ENCODE peak calls at places on chromosomes 2 and 18, in seven cellular contexts. One of them, this sample, is unnamed.

GRCh38 chr18:44819944-44820510 is 139.3 kb downstream of the SETBP1 start:
- DNase-seq in adrenal gland: no peak
- DNase-seq in gastrocnemius medialis: peak; percentile 97
- DNase-seq in colonic mucosa: no peak
- DNase-seq in PC-3: no peak
- DNase-seq in heart right ventricle: peak; percentile 55
- DNase-seq in psoas muscle: peak; percentile 95
- DNase-seq in this sample: no peak

GRCh38 chr2:237798236-237799059 is at the start of gene RBM44:
- DNase-seq in adrenal gland: no peak
- DNase-seq in gastrocnemius medialis: no peak
- DNase-seq in colonic mucosa: no peak
- DNase-seq in PC-3: no peak
- DNase-seq in heart right ventricle: no peak
- DNase-seq in psoas muscle: no peak
- DNase-seq in this sample: peak; percentile 80

GRCh38 chr2:187873132-187873531 is 318.9 kb upstream of the TFPI start:
- DNase-seq in adrenal gland: no peak
- DNase-seq in gastrocnemius medialis: no peak
- DNase-seq in colonic mucosa: no peak
- DNase-seq in PC-3: no peak
- DNase-seq in heart right ventricle: no peak
- DNase-seq in psoas muscle: no peak
- DNase-seq in this sample: no peak

GRCh38 chr18:12246849-12247808 is 7.0 kb upstream of the CIDEA start:
- DNase-seq in adrenal gland: no peak
- DNase-seq in gastrocnemius medialis: no peak
- DNase-seq in colonic mucosa: no peak
- DNase-seq in PC-3: no peak
- DNase-seq in heart right ventricle: no peak
- DNase-seq in psoas muscle: peak; percentile 26
- DNase-seq in this sample: no peak

GRCh38 chr18:40006553-40007073 is 1948.4 kb upstream of the PIK3C3 start:
- DNase-seq in adrenal gland: no peak
- DNase-seq in gastrocnemius medialis: no peak
- DNase-seq in colonic mucosa: no peak
- DNase-seq in PC-3: no peak
- DNase-seq in heart right ventricle: no peak
- DNase-seq in psoas muscle: no peak
- DNase-seq in this sample: no peak

GRCh38 chr2:220241423-220241822 is 614.0 kb downstream of the SLC4A3 start:
- DNase-seq in adrenal gland: no peak
- DNase-seq in gastrocnemius medialis: no peak
- DNase-seq in colonic mucosa: no peak
- DNase-seq in PC-3: no peak
- DNase-seq in heart right ventricle: no peak
- DNase-seq in psoas muscle: no peak
- DNase-seq in this sample: no peak

GRCh38 chr2:240635998-240636547 is 10.8 kb downstream of the GPR35 start:
- DNase-seq in adrenal gland: no peak
- DNase-seq in gastrocnemius medialis: no peak
- DNase-seq in colonic mucosa: no peak
- DNase-seq in PC-3: no peak
- DNase-seq in heart right ventricle: no peak
- DNase-seq in psoas muscle: peak; percentile 13
- DNase-seq in this sample: no peak

GRCh38 chr2:168632733-168633132 is 169.7 kb upstream of the NOSTRIN start:
- DNase-seq in adrenal gland: no peak
- DNase-seq in gastrocnemius medialis: no peak
- DNase-seq in colonic mucosa: no peak
- DNase-seq in PC-3: no peak
- DNase-seq in heart right ventricle: no peak
- DNase-seq in psoas muscle: no peak
- DNase-seq in this sample: no peak

GRCh38 chr2:224221455-224221913 is 180.4 kb downstream of the FAM124B start:
- DNase-seq in adrenal gland: no peak
- DNase-seq in gastrocnemius medialis: no peak
- DNase-seq in colonic mucosa: no peak
- DNase-seq in PC-3: peak; percentile 97
- DNase-seq in heart right ventricle: no peak
- DNase-seq in psoas muscle: no peak
- DNase-seq in this sample: no peak

GRCh38 chr2:80259292-80259691 is 45.3 kb downstream of the LRRTM1 start:
- DNase-seq in adrenal gland: no peak
- DNase-seq in gastrocnemius medialis: no peak
- DNase-seq in colonic mucosa: no peak
- DNase-seq in PC-3: no peak
- DNase-seq in heart right ventricle: no peak
- DNase-seq in psoas muscle: no peak
- DNase-seq in this sample: no peak

GRCh38 chr2:46041434-46041833 is 255.8 kb upstream of the EPAS1 start:
- DNase-seq in adrenal gland: no peak
- DNase-seq in gastrocnemius medialis: no peak
- DNase-seq in colonic mucosa: no peak
- DNase-seq in PC-3: peak; percentile 66
- DNase-seq in heart right ventricle: no peak
- DNase-seq in psoas muscle: no peak
- DNase-seq in this sample: no peak

GRCh38 chr18:12296457-12296856 is 11.6 kb upstream of the TUBB6 start:
- DNase-seq in adrenal gland: no peak
- DNase-seq in gastrocnemius medialis: no peak
- DNase-seq in colonic mucosa: no peak
- DNase-seq in PC-3: peak; percentile 12
- DNase-seq in heart right ventricle: no peak
- DNase-seq in psoas muscle: no peak
- DNase-seq in this sample: no peak

GRCh38 chr2:217162533-217162932 is 302.7 kb upstream of the TNP1 start:
- DNase-seq in adrenal gland: no peak
- DNase-seq in gastrocnemius medialis: no peak
- DNase-seq in colonic mucosa: no peak
- DNase-seq in PC-3: peak; percentile 94
- DNase-seq in heart right ventricle: no peak
- DNase-seq in psoas muscle: no peak
- DNase-seq in this sample: no peak

GRCh38 chr2:85744771-85745601 is 8.8 kb upstream of the ATOH8 start:
- DNase-seq in adrenal gland: no peak
- DNase-seq in gastrocnemius medialis: peak; percentile 77
- DNase-seq in colonic mucosa: no peak
- DNase-seq in PC-3: no peak
- DNase-seq in heart right ventricle: no peak
- DNase-seq in psoas muscle: peak; percentile 87
- DNase-seq in this sample: no peak

GRCh38 chr2:28048341-28048740 is 157.8 kb downstream of the BABAM2 start:
- DNase-seq in adrenal gland: no peak
- DNase-seq in gastrocnemius medialis: no peak
- DNase-seq in colonic mucosa: no peak
- DNase-seq in PC-3: peak; percentile 27
- DNase-seq in heart right ventricle: no peak
- DNase-seq in psoas muscle: no peak
- DNase-seq in this sample: no peak

GRCh38 chr2:144480257-144480656 is 39.7 kb downstream of the ZEB2 start:
- DNase-seq in adrenal gland: no peak
- DNase-seq in gastrocnemius medialis: no peak
- DNase-seq in colonic mucosa: no peak
- DNase-seq in PC-3: peak; percentile 32
- DNase-seq in heart right ventricle: no peak
- DNase-seq in psoas muscle: no peak
- DNase-seq in this sample: no peak

GRCh38 chr2:197599285-197599965 is 76.0 kb downstream of the RFTN2 start:
- DNase-seq in adrenal gland: no peak
- DNase-seq in gastrocnemius medialis: peak; percentile 20
- DNase-seq in colonic mucosa: no peak
- DNase-seq in PC-3: peak; percentile 69
- DNase-seq in heart right ventricle: no peak
- DNase-seq in psoas muscle: no peak
- DNase-seq in this sample: no peak

GRCh38 chr18:3044931-3045698 is 32.2 kb upstream of the LPIN2 start:
- DNase-seq in adrenal gland: peak; percentile 43
- DNase-seq in gastrocnemius medialis: no peak
- DNase-seq in colonic mucosa: peak; percentile 88
- DNase-seq in PC-3: peak; percentile 39
- DNase-seq in heart right ventricle: no peak
- DNase-seq in psoas muscle: peak; percentile 56
- DNase-seq in this sample: peak; percentile 76

GRCh38 chr18:14086459-14087231 is 45.6 kb downstream of the ZNF519 start:
- DNase-seq in adrenal gland: no peak
- DNase-seq in gastrocnemius medialis: no peak
- DNase-seq in colonic mucosa: no peak
- DNase-seq in PC-3: peak; percentile 63
- DNase-seq in heart right ventricle: no peak
- DNase-seq in psoas muscle: no peak
- DNase-seq in this sample: no peak

GRCh38 chr2:231413456-231413855 is 17.9 kb downstream of the B3GNT7 start:
- DNase-seq in adrenal gland: no peak
- DNase-seq in gastrocnemius medialis: no peak
- DNase-seq in colonic mucosa: peak; percentile 60
- DNase-seq in PC-3: no peak
- DNase-seq in heart right ventricle: no peak
- DNase-seq in psoas muscle: no peak
- DNase-seq in this sample: no peak

GRCh38 chr2:217650229-217650628 is 352.6 kb downstream of the TNS1 start:
- DNase-seq in adrenal gland: no peak
- DNase-seq in gastrocnemius medialis: no peak
- DNase-seq in colonic mucosa: no peak
- DNase-seq in PC-3: peak; percentile 31
- DNase-seq in heart right ventricle: no peak
- DNase-seq in psoas muscle: no peak
- DNase-seq in this sample: no peak

GRCh38 chr18:79503891-79504475 is 108.3 kb downstream of the NFATC1 start:
- DNase-seq in adrenal gland: no peak
- DNase-seq in gastrocnemius medialis: no peak
- DNase-seq in colonic mucosa: no peak
- DNase-seq in PC-3: no peak
- DNase-seq in heart right ventricle: no peak
- DNase-seq in psoas muscle: no peak
- DNase-seq in this sample: no peak

GRCh38 chr2:161146996-161147395 is 13.2 kb upstream of the TANK start:
- DNase-seq in adrenal gland: no peak
- DNase-seq in gastrocnemius medialis: no peak
- DNase-seq in colonic mucosa: no peak
- DNase-seq in PC-3: no peak
- DNase-seq in heart right ventricle: peak; percentile 17
- DNase-seq in psoas muscle: peak; percentile 59
- DNase-seq in this sample: peak; percentile 43

GRCh38 chr18:76064998-76065397 is 430.0 kb downstream of the ZNF516 start:
- DNase-seq in adrenal gland: no peak
- DNase-seq in gastrocnemius medialis: no peak
- DNase-seq in colonic mucosa: no peak
- DNase-seq in PC-3: no peak
- DNase-seq in heart right ventricle: no peak
- DNase-seq in psoas muscle: no peak
- DNase-seq in this sample: no peak

GRCh38 chr2:64106481-64106880 is 37.7 kb downstream of the PELI1 start:
- DNase-seq in adrenal gland: no peak
- DNase-seq in gastrocnemius medialis: no peak
- DNase-seq in colonic mucosa: no peak
- DNase-seq in PC-3: no peak
- DNase-seq in heart right ventricle: no peak
- DNase-seq in psoas muscle: no peak
- DNase-seq in this sample: no peak
- H3K27me3 ChIP-seq in adrenal gland: no peaks in the 10 kb centered on the region
- H3K27me3 ChIP-seq in gastrocnemius medialis: no peaks in the 10 kb centered on the region
- H3K27me3 ChIP-seq in colonic mucosa: no peaks in the 10 kb centered on the region
- H3K27me3 ChIP-seq in PC-3: no peaks in the 10 kb centered on the region
- H3K27me3 ChIP-seq in heart right ventricle: no peaks in the 10 kb centered on the region
- H3K27me3 ChIP-seq in psoas muscle: no peaks in the 10 kb centered on the region
- H3K27me3 ChIP-seq in this sample: no peaks in the 10 kb centered on the region

DNA sequence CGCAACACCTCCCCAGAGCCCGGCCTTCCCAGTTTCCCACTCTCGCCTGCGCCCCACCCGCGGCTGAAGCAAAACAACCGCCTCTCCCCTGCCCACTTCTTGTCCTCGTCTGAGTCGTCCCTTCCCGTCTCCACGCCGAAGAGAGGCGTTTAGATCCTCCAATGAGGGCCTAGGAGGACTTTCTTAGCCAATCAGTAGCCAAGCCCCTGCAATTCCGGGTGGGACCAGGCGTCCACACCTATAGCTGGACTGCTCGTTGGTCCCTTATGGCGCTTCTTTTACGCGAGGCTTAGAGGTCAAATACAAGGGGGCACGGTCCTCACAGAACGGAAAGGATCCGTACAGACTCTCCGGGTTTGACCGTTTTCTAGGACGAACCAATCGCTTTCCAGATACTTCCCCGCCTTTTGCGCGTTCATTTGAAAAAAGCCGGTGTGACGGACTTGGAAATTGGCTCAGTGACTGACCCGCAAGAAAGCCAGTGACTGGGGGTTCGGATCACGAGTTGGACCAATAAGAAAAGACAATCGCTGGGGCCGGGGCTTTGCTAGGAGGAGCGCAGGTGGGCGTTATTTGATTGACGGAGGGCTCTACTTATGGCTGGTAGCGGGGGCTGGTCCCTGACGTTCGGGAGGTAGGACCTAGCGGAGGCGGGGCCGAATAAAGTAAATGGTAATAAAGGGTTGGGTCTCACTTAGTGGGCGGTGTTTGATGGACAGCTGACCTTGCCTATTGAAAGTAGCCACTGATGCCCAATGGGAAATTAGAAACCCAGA is 579 bp upstream of the PPM1B start:
- DNase-seq in adrenal gland: peak; percentile 98
- DNase-seq in gastrocnemius medialis: peak; percentile 100
- DNase-seq in colonic mucosa: peak; percentile 98
- DNase-seq in PC-3: peak; percentile 99
- DNase-seq in heart right ventricle: peak; percentile 94
- DNase-seq in psoas muscle: peak; percentile 99
- DNase-seq in this sample: peak; percentile 99
- TF ChIP-seq CTCF in adrenal gland: no peak
- TF ChIP-seq CTCF in gastrocnemius medialis: no peak
- TF ChIP-seq CTCF in colonic mucosa: no peak
- TF ChIP-seq CTCF in PC-3: no peak
- TF ChIP-seq CTCF in heart right ventricle: no peak
- TF ChIP-seq CTCF in psoas muscle: no peak
- TF ChIP-seq CTCF in this sample: no peak

GRCh38 chr18:37529863-37530262 is 35.7 kb downstream of the CELF4 start:
- DNase-seq in adrenal gland: no peak
- DNase-seq in gastrocnemius medialis: no peak
- DNase-seq in colonic mucosa: no peak
- DNase-seq in PC-3: no peak
- DNase-seq in heart right ventricle: no peak
- DNase-seq in psoas muscle: no peak
- DNase-seq in this sample: no peak
- H3K27me3 ChIP-seq in adrenal gland: peaks cover 11% of the 10 kb centered on the region
- H3K27me3 ChIP-seq in gastrocnemius medialis: peaks cover 12% of the 10 kb centered on the region
- H3K27me3 ChIP-seq in colonic mucosa: peaks cover 8% of the 10 kb centered on the region
- H3K27me3 ChIP-seq in PC-3: no peaks in the 10 kb centered on the region
- H3K27me3 ChIP-seq in heart right ventricle: peaks cover 34% of the 10 kb centered on the region
- H3K27me3 ChIP-seq in psoas muscle: peaks cover 60% of the 10 kb centered on the region
- H3K27me3 ChIP-seq in this sample: peaks cover 58% of the 10 kb centered on the region

DNA sequence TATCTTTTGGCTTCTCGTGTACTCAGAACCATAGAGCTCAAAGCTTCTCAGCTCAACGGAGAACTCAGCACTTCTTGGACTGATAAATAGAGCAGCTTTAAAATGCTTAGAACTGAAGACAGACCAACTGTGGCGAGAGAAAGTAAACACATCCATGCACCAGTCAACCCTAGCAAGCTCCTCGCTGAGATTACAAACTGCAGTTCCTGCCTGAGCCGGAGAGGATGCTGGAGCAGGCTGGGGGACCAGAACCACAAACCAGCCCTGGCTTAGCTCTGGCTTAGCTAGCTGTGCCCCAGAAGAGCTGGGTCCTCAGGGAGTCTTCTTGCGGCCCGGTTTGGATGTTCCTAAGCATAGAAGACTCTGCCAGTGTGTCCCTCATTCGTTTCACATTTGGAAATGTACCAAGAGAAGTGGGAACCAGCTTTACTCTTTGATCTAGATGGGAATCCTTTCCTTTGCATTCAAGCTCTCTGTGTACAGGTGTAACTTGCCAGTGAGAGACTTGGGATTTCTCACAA is 5.6 kb downstream of the PAX8 start:
- DNase-seq in adrenal gland: no peak
- DNase-seq in gastrocnemius medialis: no peak
- DNase-seq in colonic mucosa: no peak
- DNase-seq in PC-3: no peak
- DNase-seq in heart right ventricle: no peak
- DNase-seq in psoas muscle: no peak
- DNase-seq in this sample: no peak
- TF ChIP-seq CTCF in adrenal gland: no peak
- TF ChIP-seq CTCF in gastrocnemius medialis: no peak
- TF ChIP-seq CTCF in colonic mucosa: no peak
- TF ChIP-seq CTCF in PC-3: no peak
- TF ChIP-seq CTCF in heart right ventricle: no peak
- TF ChIP-seq CTCF in psoas muscle: no peak
- TF ChIP-seq CTCF in this sample: no peak

This sample was measured in left lung.